ENCODE peak calls at places on chromosome 6, in eight cellular contexts. Y, M, O, Q, P, I, N and K are unnamed samples.

GRCh38 chr6:143775326-143775725 is 67.8 kb upstream of the LTV1 start:
- DNase-seq in Y (no peak), M (no peak), O (no peak), Q (no peak), P (no peak), I (peak; percentile 12), N (no peak), K (no peak)

GRCh38 chr6:144012534-144012933 is 4.5 kb upstream of the PLAGL1 start:
- DNase-seq in Y (no peak), M (no peak), O (no peak), Q (peak; percentile 16), P (no peak), I (no peak), N (no peak), K (no peak)

GRCh38 chr6:37965964-37966676 is 146.6 kb downstream of the ZFAND3 start:
- DNase-seq in Y (no peak), M (no peak), O (no peak), Q (peak; percentile 63), P (no peak), I (no peak), N (peak; percentile 3), K (no peak)

GRCh38 chr6:116106146-116106545 is 5.5 kb downstream of the NT5DC1 start:
- DNase-seq in Y (no peak), M (no peak), O (no peak), Q (no peak), P (no peak), I (no peak), N (no peak), K (no peak)

GRCh38 chr6:56437171-56437900 is 190.0 kb upstream of the COL21A1 start:
- DNase-seq in Y (no peak), M (no peak), O (no peak), Q (no peak), P (no peak), I (no peak), N (no peak), K (no peak)

GRCh38 chr6:32967151-32968091 is 973 bp upstream of the BRD2 start:
- DNase-seq in Y (no peak), M (peak; percentile 90), O (no peak), Q (no peak), P (no peak), I (peak; percentile 47), N (peak; percentile 23), K (no peak)

GRCh38 chr6:127192911-127193503 is 73.7 kb upstream of the RNF146 start:
- DNase-seq in Y (no peak), M (no peak), O (no peak), Q (no peak), P (no peak), I (no peak), N (no peak), K (no peak)

GRCh38 chr6:154448448-154449096 is 61.9 kb downstream of the CNKSR3 start:
- DNase-seq in Y (peak; percentile 86), M (no peak), O (no peak), Q (peak; percentile 86), P (no peak), I (peak; percentile 60), N (no peak), K (peak; percentile 55)

GRCh38 chr6:131816869-131817268 is 9.0 kb downstream of the ENPP1 start:
- DNase-seq in Y (no peak), M (no peak), O (no peak), Q (no peak), P (no peak), I (no peak), N (no peak), K (no peak)

GRCh38 chr6:27138398-27138797 is 109.1 kb upstream of the PRSS16 start:
- DNase-seq in Y (no peak), M (peak; percentile 69), O (no peak), Q (no peak), P (no peak), I (no peak), N (no peak), K (no peak)

GRCh38 chr6:84399003-84399402 is 171.6 kb upstream of the CEP162 start:
- DNase-seq in Y (no peak), M (no peak), O (no peak), Q (no peak), P (no peak), I (no peak), N (no peak), K (no peak)

GRCh38 chr6:131173680-131174079 is 38.4 kb downstream of the AKAP7 start:
- DNase-seq in Y (no peak), M (no peak), O (no peak), Q (no peak), P (no peak), I (no peak), N (no peak), K (no peak)

GRCh38 chr6:128723667-128724066 is 159.3 kb upstream of the LAMA2 start:
- DNase-seq in Y (peak; percentile 56), M (no peak), O (no peak), Q (peak; percentile 15), P (no peak), I (no peak), N (no peak), K (no peak)

GRCh38 chr6:4647414-4648365 is 128.5 kb upstream of the CDYL start:
- DNase-seq in Y (peak; percentile 53), M (peak; percentile 87), O (peak; percentile 78), Q (peak; percentile 69), P (no peak), I (peak; percentile 89), N (peak; percentile 69), K (peak; percentile 84)

GRCh38 chr6:55902796-55903195 is 27.4 kb upstream of the BMP5 start:
- DNase-seq in Y (peak; percentile 36), M (no peak), O (no peak), Q (no peak), P (no peak), I (no peak), N (no peak), K (no peak)

GRCh38 chr6:109359248-109359647 is 23.0 kb downstream of the CD164 start:
- DNase-seq in Y (no peak), M (no peak), O (no peak), Q (no peak), P (no peak), I (no peak), N (no peak), K (no peak)

GRCh38 chr6:33621396-33622388 is 570 bp downstream of the ITPR3 start:
- DNase-seq in Y (no peak), M (peak; percentile 58), O (peak; percentile 72), Q (no peak), P (no peak), I (peak; percentile 47), N (peak; percentile 65), K (no peak)

DNA sequence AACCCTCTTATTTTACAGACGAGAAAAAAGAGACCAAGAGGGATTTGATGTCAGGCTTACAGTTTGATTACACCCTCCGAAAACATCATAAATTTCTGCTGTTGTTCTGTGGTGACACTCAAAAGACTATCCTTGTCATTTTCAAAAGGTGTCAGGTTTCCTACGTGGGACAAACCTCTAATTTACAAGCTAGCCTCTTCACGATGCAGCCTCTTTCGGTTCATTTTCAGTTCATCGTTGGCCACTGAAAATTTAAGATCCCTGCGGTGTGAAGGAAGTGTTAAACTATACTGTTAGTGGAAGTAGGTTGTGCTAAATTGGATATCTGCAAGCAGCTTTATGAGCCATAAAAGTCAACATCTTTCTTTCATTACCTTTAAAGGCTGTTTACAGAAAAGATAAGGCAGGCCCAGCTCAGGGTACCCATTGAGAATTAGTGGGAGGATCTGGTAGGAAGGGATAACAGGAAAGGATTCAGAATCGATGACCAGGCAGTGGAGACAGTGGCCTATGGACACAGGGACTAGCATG is 329.2 kb upstream of the SOX4 start:
- DNase-seq in Y (no peak), M (peak; percentile 16), O (no peak), Q (no peak), P (no peak), I (no peak), N (no peak), K (no peak)
- H3K27ac ChIP-seq in Y (no peak overlapping the region), M (peak overlapping the region; percentile 63), O (no peak overlapping the region), Q (no peak overlapping the region), P (no peak overlapping the region), I (no peak overlapping the region), N (no peak overlapping the region), K (no peak overlapping the region)

GRCh38 chr6:93968126-93968525 is 548.8 kb upstream of the EPHA7 start:
- DNase-seq in Y (no peak), M (no peak), O (no peak), Q (no peak), P (no peak), I (no peak), N (no peak), K (no peak)

GRCh38 chr6:93975159-93975558 is 555.8 kb upstream of the EPHA7 start:
- DNase-seq in Y (no peak), M (no peak), O (no peak), Q (no peak), P (no peak), I (no peak), N (no peak), K (no peak)

DNA sequence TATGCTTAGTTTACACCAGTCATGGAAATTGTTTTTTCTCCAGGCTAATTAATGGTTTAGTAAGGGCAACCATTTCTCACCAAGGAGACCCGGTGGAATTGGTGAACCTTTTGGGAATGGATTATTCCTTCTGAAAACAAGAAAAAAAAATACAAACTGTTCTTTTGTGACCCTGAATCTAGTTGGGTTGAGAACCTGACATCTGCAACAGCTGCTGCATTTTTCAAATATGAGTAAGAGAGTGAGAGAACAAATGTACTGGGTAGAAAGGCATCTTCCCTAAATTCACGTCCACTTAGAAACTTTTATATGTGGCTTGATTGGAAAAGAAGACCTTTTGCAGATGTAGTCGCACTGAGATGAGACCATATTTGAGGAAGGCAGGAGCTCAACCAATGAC is 553.4 kb upstream of the EPHA7 start:
- DNase-seq in Y (no peak), M (no peak), O (no peak), Q (no peak), P (no peak), I (no peak), N (no peak), K (no peak)
- H3K27me3 ChIP-seq in Y (no peaks in the 10 kb centered on the region), M (no peaks in the 10 kb centered on the region), O (no peaks in the 10 kb centered on the region), Q (no peaks in the 10 kb centered on the region), P (no peaks in the 10 kb centered on the region), I (no peaks in the 10 kb centered on the region), N (no peaks in the 10 kb centered on the region), K (no peaks in the 10 kb centered on the region)

GRCh38 chr6:31578461-31579118 is 3.2 kb downstream of the TNF start:
- DNase-seq in Y (no peak), M (no peak), O (no peak), Q (no peak), P (no peak), I (no peak), N (peak; percentile 24), K (no peak)
- H3K27ac ChIP-seq in Y (no peak overlapping the region), M (no peak overlapping the region), O (peak overlapping the region; percentile 12), Q (no peak overlapping the region), P (no peak overlapping the region), I (no peak overlapping the region), N (no peak overlapping the region), K (no peak overlapping the region)

DNA sequence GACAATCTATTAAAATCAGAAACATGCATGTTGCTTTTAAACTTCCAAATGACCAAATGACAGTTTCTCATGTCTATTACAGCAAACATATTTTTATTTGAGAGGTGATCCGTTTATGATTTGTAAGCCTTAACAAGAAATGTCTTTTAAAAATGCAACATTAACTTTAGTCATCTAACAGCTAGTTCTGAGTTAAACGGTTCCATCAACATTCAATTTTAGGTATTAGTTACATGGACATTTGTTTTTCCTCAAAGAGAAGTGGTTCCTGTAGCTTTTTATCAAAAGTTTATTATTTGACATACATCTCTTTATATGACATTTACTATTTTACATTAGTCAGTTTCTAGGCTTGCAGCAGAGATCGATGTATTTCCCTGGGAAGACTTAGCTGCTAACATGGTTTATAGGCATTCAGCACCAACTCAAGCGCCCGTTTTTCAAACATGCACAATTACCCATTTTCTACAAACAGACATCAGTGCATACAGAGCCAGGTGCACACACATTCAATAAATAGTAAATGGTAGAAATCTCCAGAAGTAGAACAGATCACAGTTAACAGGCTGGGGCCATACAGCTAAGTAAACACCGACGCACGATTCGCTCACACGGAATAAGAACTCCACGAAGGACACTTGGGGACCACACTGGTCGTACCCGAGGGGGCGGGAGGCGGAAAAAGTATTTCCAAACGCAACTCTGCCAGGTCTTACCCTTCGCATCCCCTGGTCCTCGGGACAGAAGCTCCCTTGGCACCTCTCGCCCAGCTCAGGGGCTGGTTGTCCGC is 865 bp downstream of the CNR1 start:
- DNase-seq in Y (no peak), M (no peak), O (no peak), Q (no peak), P (no peak), I (no peak), N (no peak), K (no peak)
- H3K27me3 ChIP-seq in Y (peaks cover 42% of the 10 kb centered on the region), M (peaks cover 8% of the 10 kb centered on the region), O (peaks cover 11% of the 10 kb centered on the region), Q (no peaks in the 10 kb centered on the region), P (peaks cover 8% of the 10 kb centered on the region), I (peaks cover 81% of the 10 kb centered on the region), N (no peaks in the 10 kb centered on the region), K (no peaks in the 10 kb centered on the region)